ENCODE peak calls at places on chromosome 10, in nine cellular contexts. N is NCI-H69; Z is foreskin fibroblast; A is RPMI7951; W is memory B cell; C is stimulated activated naive CD4-positive, alpha-beta T cell; I is RWPE1; Q is NCI-H345; P is NCI-H2107. D is an unnamed sample.

GRCh38 chr10:71740069-71740468 is 20.5 kb upstream of the C10orf105 start:
- DNase-seq in N (peak), Z (peak), A (peak), W (no peak), C (no peak), I (peak), Q (no peak), P (no peak), D (no peak)

GRCh38 chr10:64060389-64060788 is 539.2 kb downstream of the REEP3 start:
- DNase-seq in N (no peak), Z (no peak), A (no peak), W (no peak), C (no peak), I (no peak), Q (no peak), P (no peak), D (no peak)

GRCh38 chr10:118041316-118041715 is 5.4 kb downstream of the RAB11FIP2 start:
- DNase-seq in N (no peak), Z (no peak), A (peak), W (no peak), C (no peak), I (no peak), Q (no peak), P (no peak), D (no peak)

GRCh38 chr10:33306756-33307519 is 27.5 kb downstream of the NRP1 start:
- DNase-seq in N (no peak), Z (peak), A (peak), W (no peak), C (no peak), I (peak), Q (no peak), P (no peak), D (no peak)

GRCh38 chr10:119769886-119770285 is 44.0 kb downstream of the INPP5F start:
- DNase-seq in N (no peak), Z (peak), A (peak), W (no peak), C (no peak), I (peak), Q (no peak), P (no peak), D (no peak)

GRCh38 chr10:75726522-75727493 is 295.4 kb downstream of the LRMDA start:
- DNase-seq in N (no peak), Z (no peak), A (no peak), W (no peak), C (no peak), I (no peak), Q (no peak), P (peak), D (no peak)

GRCh38 chr10:458466-458865 is 231.0 kb downstream of the DIP2C start:
- DNase-seq in N (no peak), Z (no peak), A (no peak), W (no peak), C (no peak), I (no peak), Q (no peak), P (no peak), D (no peak)

GRCh38 chr10:71693377-71693776 is 26.2 kb downstream of the C10orf105 start:
- DNase-seq in N (peak), Z (no peak), A (no peak), W (no peak), C (no peak), I (no peak), Q (no peak), P (no peak), D (no peak)

GRCh38 chr10:98264378-98265065 is 3.5 kb downstream of the LOXL4 start:
- DNase-seq in N (no peak), Z (no peak), A (no peak), W (no peak), C (no peak), I (no peak), Q (no peak), P (no peak), D (no peak)

GRCh38 chr10:49086889-49087288 is 28.4 kb downstream of the VSTM4 start:
- DNase-seq in N (no peak), Z (no peak), A (no peak), W (no peak), C (no peak), I (no peak), Q (no peak), P (no peak), D (no peak)

GRCh38 chr10:133372507-133372906 is 647 bp downstream of the ECHS1 start:
- DNase-seq in N (no peak), Z (no peak), A (no peak), W (no peak), C (no peak), I (no peak), Q (no peak), P (no peak), D (no peak)

GRCh38 chr10:67779455-67780205 is 58.4 kb downstream of the DNAJC12 start:
- DNase-seq in N (peak), Z (peak), A (peak), W (peak), C (no peak), I (peak), Q (peak), P (no peak), D (no peak)

GRCh38 chr10:17059197-17059688 is 70.4 kb downstream of the CUBN start:
- DNase-seq in N (no peak), Z (peak), A (peak), W (no peak), C (no peak), I (no peak), Q (no peak), P (no peak), D (no peak)

GRCh38 chr10:90587081-90587491 is 270.8 kb downstream of the HTR7 start:
- DNase-seq in N (no peak), Z (peak), A (peak), W (no peak), C (no peak), I (peak), Q (no peak), P (no peak), D (no peak)

GRCh38 chr10:20948723-20949327 is 51.7 kb upstream of the NEBL start:
- DNase-seq in N (no peak), Z (no peak), A (no peak), W (no peak), C (no peak), I (no peak), Q (no peak), P (no peak), D (no peak)

GRCh38 chr10:44334621-44335184 is 50.2 kb downstream of the CXCL12 start:
- DNase-seq in N (peak), Z (peak), A (peak), W (no peak), C (no peak), I (no peak), Q (no peak), P (no peak), D (no peak)

GRCh38 chr10:74418285-74418872 is 267.4 kb downstream of the ADK start:
- DNase-seq in N (peak), Z (no peak), A (peak), W (no peak), C (no peak), I (no peak), Q (peak), P (peak), D (peak)

GRCh38 chr10:119268871-119269506 is 61.6 kb downstream of the GRK5 start:
- DNase-seq in N (no peak), Z (no peak), A (no peak), W (peak), C (peak), I (no peak), Q (no peak), P (no peak), D (no peak)

GRCh38 chr10:6229746-6230145 is 27.0 kb downstream of the PFKFB3 start:
- DNase-seq in N (no peak), Z (no peak), A (no peak), W (no peak), C (no peak), I (no peak), Q (no peak), P (no peak), D (no peak)

D was measured in SHP77.